ENCODE peak calls at places on chromosomes 16 and 17, in six cellular contexts. T, R, C, D, I and M are unnamed samples.

GRCh38 chr17:45722161-45722560 is 62.0 kb upstream of the CRHR1 start:
- DNase-seq in I (peak), R (no peak), C (no peak), D (no peak), T (no peak), M (peak)

GRCh38 chr16:554640-555413 is 5.4 kb upstream of the PRR35 start:
- DNase-seq in R (no peak), I (no peak), T (no peak), C (peak), D (peak), M (no peak)

GRCh38 chr16:87143661-87144121 is 173.5 kb downstream of the C16orf95 start:
- DNase-seq in R (no peak), D (no peak), T (no peak), I (no peak), C (no peak), M (peak)

GRCh38 chr17:64780096-64781012 is 118.2 kb upstream of the SMURF2 start:
- DNase-seq in R (peak), C (no peak), T (peak), D (no peak), I (no peak), M (no peak)

GRCh38 chr16:53068423-53068833 is 13.6 kb downstream of the CHD9 start:
- DNase-seq in I (no peak), C (no peak), R (no peak), D (no peak), T (no peak), M (no peak)

GRCh38 chr16:13961099-13961811 is 41.3 kb downstream of the ERCC4 start:
- DNase-seq in C (no peak), R (no peak), D (peak), I (no peak), T (no peak), M (no peak)

GRCh38 chr17:68035131-68035522 is 408 bp upstream of the KPNA2 start:
- DNase-seq in T (peak), R (peak), D (no peak), C (no peak), I (peak), M (peak)

GRCh38 chr17:17710728-17711541 is 29.7 kb downstream of the RAI1 start:
- DNase-seq in T (peak), I (no peak), D (peak), R (peak), C (peak), M (peak)

GRCh38 chr17:47945080-47945479 is 3.7 kb downstream of the PNPO start:
- DNase-seq in R (peak), T (no peak), D (peak), I (no peak), C (peak), M (no peak)

GRCh38 chr17:4950075-4950756 is 703 bp upstream of the ENO3 start:
- DNase-seq in D (no peak), I (no peak), C (no peak), T (peak), R (no peak), M (peak)

GRCh38 chr17:38588775-38589174 is 17.0 kb downstream of the SRCIN1 start:
- DNase-seq in C (no peak), D (no peak), I (no peak), R (no peak), T (no peak), M (no peak)

GRCh38 chr17:15981646-15982580 is 17.6 kb downstream of the ZSWIM7 start:
- DNase-seq in R (no peak), C (no peak), D (peak), T (no peak), I (no peak), M (no peak)

GRCh38 chr16:68065716-68066305 is 19.4 kb upstream of the NFATC3 start:
- DNase-seq in C (peak), T (peak), I (no peak), R (no peak), D (peak), M (no peak)

GRCh38 chr17:82098939-82099765 is 1.1 kb upstream of the FASN start:
- DNase-seq in T (no peak), R (no peak), D (no peak), I (no peak), C (no peak), M (no peak)

GRCh38 chr16:46932802-46933201 is 40.7 kb downstream of the DNAJA2 start:
- DNase-seq in D (no peak), T (peak), C (no peak), I (no peak), R (no peak), M (no peak)

GRCh38 chr16:30010817-30011504 is at the start of gene DOC2A:
- DNase-seq in I (peak), D (no peak), T (no peak), R (no peak), C (no peak), M (no peak)

GRCh38 chr17:50367401-50367800 is 5.6 kb downstream of the MRPL27 start:
- DNase-seq in R (no peak), D (no peak), T (no peak), C (no peak), I (no peak), M (peak)

GRCh38 chr17:57490446-57490845 is 234.1 kb downstream of the MSI2 start:
- DNase-seq in D (peak), I (no peak), T (no peak), R (no peak), C (no peak), M (no peak)
- TF ChIP-seq CTCF in D (no peak), I (no peak), T (no peak), R (no peak), C (no peak), M (no peak)

GRCh38 chr16:56643080-56643778 is 4.8 kb downstream of the MT1A start:
- DNase-seq in I (no peak), T (peak), D (peak), C (peak), R (no peak), M (peak)
- TF ChIP-seq CTCF in I (peak), T (no peak), D (peak), C (peak), R (no peak), M (peak)

DNA sequence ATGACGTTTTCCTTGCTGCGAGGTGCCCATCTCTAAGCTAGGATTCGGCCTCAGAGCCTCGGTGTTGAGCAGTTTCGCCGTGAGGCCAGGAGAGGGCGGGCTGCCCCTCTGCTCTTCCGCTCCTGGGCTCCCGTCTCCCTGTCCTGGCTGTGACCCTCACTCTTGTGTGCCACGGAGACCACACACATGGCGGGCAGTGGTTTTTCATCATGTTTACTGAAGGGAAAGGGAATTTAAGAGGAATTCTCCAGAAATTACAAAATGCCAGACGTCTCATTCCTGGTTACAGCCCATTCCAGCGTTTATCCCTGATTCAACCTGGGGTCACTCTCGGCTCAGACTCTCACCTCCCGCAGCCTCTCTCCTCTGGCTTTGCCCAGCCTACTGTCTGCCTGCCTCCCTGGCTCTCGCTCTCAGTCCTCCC is 96.8 kb upstream of the ELAC2 start:
- DNase-seq in T (peak), I (peak), C (peak), R (peak), D (peak), M (no peak)
- TF ChIP-seq CTCF in T (peak), I (peak), C (peak), R (peak), D (peak), M (no peak)

DNA sequence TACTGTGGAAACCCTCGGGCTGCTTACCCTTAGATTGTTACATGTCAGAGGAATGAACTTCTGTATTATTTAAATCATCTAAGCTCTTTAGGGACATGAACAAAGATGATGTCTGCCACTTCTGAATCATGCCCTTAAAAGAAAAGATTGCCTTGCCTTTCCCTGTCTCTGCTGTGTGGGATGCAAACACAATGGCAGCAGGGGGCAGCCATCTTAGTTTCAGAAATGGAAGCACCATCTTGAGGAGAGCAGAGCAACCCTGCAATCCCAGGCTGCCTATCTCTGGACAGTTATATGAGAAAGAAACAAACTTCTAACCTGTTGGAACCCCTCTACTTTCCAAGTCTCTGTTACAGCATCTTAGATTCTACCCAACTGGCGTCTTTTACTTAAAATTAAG is 16.7 kb upstream of the HLF start:
- DNase-seq in R (no peak), D (no peak), T (no peak), C (no peak), I (no peak), M (no peak)
- TF ChIP-seq CTCF in R (no peak), D (no peak), T (no peak), C (no peak), I (no peak), M (no peak)